ENCODE peak calls at places on chromosome 12, in nine cellular contexts. Y, Q, M, U, A, D, O, E and S are unnamed samples.

GRCh38 chr12:116298578-116298977 is 21.1 kb upstream of the MED13L start:
- DNase-seq in A (no peak), E (no peak), D (no peak), U (no peak), O (no peak), Q (no peak), Y (no peak), M (no peak), S (no peak)

GRCh38 chr12:40697566-40698257 is 5.5 kb downstream of the CNTN1 start:
- DNase-seq in D (no peak), E (no peak), M (no peak), U (no peak), A (no peak), Q (no peak), Y (no peak), O (no peak), S (no peak)

GRCh38 chr12:43806737-43807072 is 588 bp upstream of the TWF1 start:
- DNase-seq in M (no peak), D (no peak), E (no peak), A (no peak), Y (no peak), U (no peak), O (no peak), Q (no peak), S (no peak)

GRCh38 chr12:40262657-40263056 is 37.9 kb downstream of the LRRK2 start:
- DNase-seq in M (no peak), Q (no peak), A (no peak), O (no peak), E (peak; percentile 21), U (no peak), D (no peak), Y (no peak), S (no peak)

GRCh38 chr12:48997719-48998496 is 1.3 kb downstream of the DDN start:
- DNase-seq in Y (peak; percentile 50), D (no peak), Q (peak; percentile 32), O (no peak), U (no peak), M (no peak), E (peak; percentile 92), A (peak; percentile 87), S (no peak)

GRCh38 chr12:1488908-1489381 is 105.4 kb downstream of the FBXL14 start:
- DNase-seq in A (no peak), Q (no peak), E (no peak), U (no peak), Y (no peak), O (no peak), D (no peak), M (no peak), S (no peak)

GRCh38 chr12:94149781-94150482 is 1.6 kb downstream of the PLXNC1 start:
- DNase-seq in U (peak; percentile 52), Q (peak; percentile 64), O (no peak), A (no peak), Y (peak; percentile 64), E (peak; percentile 63), M (peak; percentile 45), D (no peak), S (no peak)

GRCh38 chr12:1660304-1661187 is 30.3 kb upstream of the ADIPOR2 start:
- DNase-seq in Y (no peak), E (no peak), Q (no peak), U (no peak), M (peak; percentile 67), D (no peak), A (no peak), O (no peak), S (no peak)

GRCh38 chr12:42560977-42561376 is 28.6 kb downstream of the PRICKLE1 start:
- DNase-seq in M (no peak), Q (no peak), O (no peak), Y (no peak), E (no peak), D (no peak), A (no peak), U (no peak), S (no peak)

GRCh38 chr12:62631531-62632520 is 165.2 kb downstream of the MON2 start:
- DNase-seq in U (peak; percentile 79), E (peak; percentile 78), Y (peak; percentile 59), A (peak; percentile 48), M (peak; percentile 63), D (no peak), Q (peak; percentile 76), O (peak; percentile 24), S (no peak)

DNA sequence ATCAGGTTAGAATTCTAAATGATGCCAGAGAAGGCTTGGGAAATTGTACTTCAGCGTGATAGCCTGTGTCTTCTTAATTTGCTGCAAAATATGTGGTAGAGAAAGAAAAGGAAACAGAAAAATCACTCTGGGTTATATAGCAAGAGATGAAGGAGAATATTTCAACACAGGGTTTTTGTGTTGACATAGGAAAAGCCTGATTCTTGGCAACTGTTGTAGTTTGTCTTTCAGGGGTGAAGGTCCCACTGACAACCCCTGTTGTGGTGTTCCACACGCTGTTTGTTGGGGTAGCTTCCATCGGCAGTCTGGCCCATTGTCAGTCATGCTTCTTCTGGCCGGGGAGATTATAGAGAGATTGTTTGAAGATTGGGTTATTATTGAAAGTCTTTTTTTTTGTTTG is 13.8 kb upstream of the SLCO1C1 start:
- DNase-seq in A (no peak), Q (no peak), U (no peak), Y (no peak), D (no peak), O (no peak), M (no peak), E (no peak), S (no peak)
- TF ChIP-seq CTCF in A (no peak), Q (no peak), U (no peak), Y (no peak), D (no peak), O (no peak), M (no peak), E (no peak), S (no peak)

GRCh38 chr12:25975179-25975578 is 16.7 kb downstream of the RASSF8 start:
- DNase-seq in U (no peak), Y (no peak), D (no peak), A (no peak), Q (no peak), M (no peak), O (no peak), E (no peak), S (no peak)

GRCh38 chr12:25970916-25971674 is 12.6 kb downstream of the RASSF8 start:
- DNase-seq in O (no peak), E (no peak), M (no peak), A (no peak), Y (no peak), Q (no peak), D (no peak), U (no peak), S (no peak)

GRCh38 chr12:25972783-25973182 is 14.3 kb downstream of the RASSF8 start:
- DNase-seq in D (no peak), Q (no peak), Y (no peak), E (no peak), O (no peak), U (no peak), A (no peak), M (peak; percentile 44), S (no peak)

GRCh38 chr12:25970082-25970481 is 11.6 kb downstream of the RASSF8 start:
- DNase-seq in E (no peak), Q (no peak), D (no peak), U (no peak), Y (no peak), O (no peak), M (no peak), A (no peak), S (no peak)

GRCh38 chr12:25971675-25972035 is 13.2 kb downstream of the RASSF8 start:
- DNase-seq in Q (no peak), E (no peak), O (no peak), U (no peak), D (no peak), A (no peak), Y (no peak), M (no peak), S (no peak)
- TF ChIP-seq CTCF in Q (no peak), E (no peak), O (no peak), U (no peak), D (no peak), A (no peak), Y (no peak), M (no peak), S (no peak)

GRCh38 chr12:91361864-91362263 is 179.2 kb upstream of the DCN start:
- DNase-seq in Q (no peak), Y (no peak), A (peak; percentile 10), E (peak; percentile 9), O (no peak), U (no peak), D (no peak), M (no peak), S (no peak)

GRCh38 chr12:91364591-91365184 is 182.1 kb upstream of the DCN start:
- DNase-seq in M (no peak), A (no peak), Y (no peak), U (no peak), Q (no peak), O (no peak), E (no peak), D (no peak), S (no peak)

GRCh38 chr12:91373086-91373485 is 190.5 kb upstream of the DCN start:
- DNase-seq in D (no peak), U (no peak), Q (no peak), O (no peak), M (no peak), A (no peak), Y (no peak), E (no peak), S (no peak)

GRCh38 chr12:91370086-91370868 is 187.7 kb upstream of the DCN start:
- DNase-seq in E (no peak), O (no peak), Y (no peak), D (no peak), U (no peak), A (no peak), M (no peak), Q (no peak), S (no peak)

DNA sequence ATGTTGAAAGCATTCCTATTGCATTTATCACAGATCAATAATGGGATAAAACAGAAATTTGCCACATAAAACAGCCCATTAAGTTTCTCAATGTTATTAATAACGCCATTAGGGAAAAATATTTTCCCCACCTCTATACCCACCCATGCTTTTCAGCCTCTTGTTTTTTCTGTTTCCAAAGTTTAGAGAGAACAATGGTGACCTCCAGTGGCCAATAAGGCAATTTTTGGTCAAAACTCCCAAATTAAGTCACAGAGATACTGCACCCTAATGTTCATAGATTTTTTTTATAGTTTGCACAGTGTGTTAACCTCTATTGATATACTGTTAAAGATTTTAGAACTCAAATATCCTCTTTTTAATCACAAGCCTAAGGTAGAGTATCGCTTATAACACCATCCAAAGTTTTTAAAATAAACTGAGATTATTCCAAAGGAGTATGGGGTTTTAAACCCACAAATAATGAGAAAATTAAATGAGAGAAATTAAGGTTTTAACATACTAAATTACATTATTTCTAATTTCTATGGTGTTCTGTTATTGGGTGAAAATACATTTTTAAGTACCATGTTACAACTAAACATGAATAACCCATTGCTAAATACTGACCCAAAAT is 184.7 kb upstream of the DCN start:
- DNase-seq in D (no peak), E (peak; percentile 10), M (no peak), U (no peak), O (no peak), Y (no peak), Q (no peak), A (peak; percentile 23), S (no peak)
- TF ChIP-seq CTCF in D (peak; percentile 74), E (no peak), M (peak; percentile 17), U (peak; percentile 33), O (peak; percentile 31), Y (peak; percentile 28), Q (peak; percentile 35), A (peak; percentile 61), S (peak; percentile 68)

GRCh38 chr12:17976202-17976601 is 113.8 kb downstream of the RERGL start:
- DNase-seq in E (no peak), D (no peak), A (no peak), M (no peak), U (peak; percentile 65), Q (no peak), Y (peak; percentile 63), O (no peak), S (no peak)
- TF ChIP-seq CTCF in E (no peak), D (peak; percentile 56), A (no peak), M (no peak), U (peak; percentile 52), Q (no peak), Y (peak; percentile 38), O (peak; percentile 6), S (peak; percentile 18)